ENCODE peak calls at places on chromosome X, in nine cellular contexts. P is ascending aorta, O is psoas muscle, S is fibroblast of mammary gland, T is fibroblast of lung, G is ovary, V is body of pancreas, X is neural crest cell, U is stomach. I is an unnamed sample.

GRCh38 chrX:19040373-19040772 is 56.5 kb upstream of the PHKA2 start:
- DNase-seq in P (no peak), O (no peak), S (peak; percentile 4), T (no peak), G (no peak), V (no peak), X (no peak), U (no peak), I (no peak)

GRCh38 chrX:38221391-38221929 is 789 bp upstream of the SRPX start:
- DNase-seq in P (no peak), O (no peak), S (peak; percentile 66), T (no peak), G (no peak), V (no peak), X (no peak), U (no peak), I (no peak)

GRCh38 chrX:154091678-154092077 is 5.8 kb downstream of the MECP2 start:
- DNase-seq in P (no peak), O (no peak), S (no peak), T (no peak), G (no peak), V (peak; percentile 34), X (no peak), U (peak; percentile 33), I (no peak)

GRCh38 chrX:64427787-64428186 is 32.5 kb upstream of the MTMR8 start:
- DNase-seq in P (no peak), O (no peak), S (no peak), T (no peak), G (no peak), V (no peak), X (no peak), U (no peak), I (no peak)

GRCh38 chrX:48558270-48558669 is 16.0 kb upstream of the RBM3 start:
- DNase-seq in P (no peak), O (no peak), S (peak; percentile 90), T (peak; percentile 87), G (no peak), V (no peak), X (no peak), U (no peak), I (no peak)

GRCh38 chrX:129980540-129981206 is 1.8 kb upstream of the BCORL1 start:
- DNase-seq in P (no peak), O (peak; percentile 70), S (no peak), T (peak; percentile 16), G (peak; percentile 68), V (peak; percentile 67), X (peak; percentile 29), U (peak; percentile 59), I (peak; percentile 17)

GRCh38 chrX:110338850-110339373 is 19.7 kb upstream of the RTL9 start:
- DNase-seq in P (no peak), O (no peak), S (no peak), T (no peak), G (no peak), V (no peak), X (no peak), U (peak; percentile 40), I (no peak)

GRCh38 chrX:57573754-57574153 is 18.1 kb upstream of the ZXDB start:
- DNase-seq in P (no peak), O (no peak), S (peak; percentile 21), T (no peak), G (no peak), V (no peak), X (no peak), U (no peak), I (no peak)

GRCh38 chrX:39645059-39645895 is 452.5 kb downstream of the BCOR start:
- DNase-seq in P (peak; percentile 47), O (peak; percentile 68), S (peak; percentile 88), T (peak; percentile 82), G (peak; percentile 89), V (peak; percentile 25), X (no peak), U (no peak), I (no peak)

GRCh38 chrX:69291111-69291510 is 125.9 kb upstream of the PJA1 start:
- DNase-seq in P (no peak), O (no peak), S (no peak), T (peak; percentile 5), G (no peak), V (no peak), X (no peak), U (no peak), I (no peak)

GRCh38 chrX:22095306-22095705 is 63.2 kb downstream of the PHEX start:
- DNase-seq in P (no peak), O (peak; percentile 46), S (peak; percentile 95), T (peak; percentile 59), G (peak; percentile 26), V (peak; percentile 13), X (no peak), U (no peak), I (no peak)

GRCh38 chrX:39874202-39874816 is 223.4 kb downstream of the BCOR start:
- DNase-seq in P (no peak), O (no peak), S (no peak), T (no peak), G (no peak), V (no peak), X (no peak), U (no peak), I (no peak)

GRCh38 chrX:115459883-115460564 is 101.0 kb upstream of the PLS3 start:
- DNase-seq in P (no peak), O (no peak), S (no peak), T (peak; percentile 52), G (no peak), V (no peak), X (no peak), U (no peak), I (no peak)

GRCh38 chrX:153903238-153903980 is 1.1 kb upstream of the AVPR2 start:
- DNase-seq in P (no peak), O (no peak), S (no peak), T (no peak), G (peak; percentile 8), V (no peak), X (no peak), U (no peak), I (no peak)

GRCh38 chrX:64204701-64205440 is 637 bp downstream of the AMER1 start:
- DNase-seq in P (no peak), O (peak; percentile 46), S (peak; percentile 28), T (peak; percentile 34), G (peak; percentile 41), V (peak; percentile 46), X (peak; percentile 6), U (peak; percentile 31), I (peak; percentile 15)

GRCh38 chrX:110258552-110258951 is 59.3 kb downstream of the AMMECR1 start:
- DNase-seq in P (no peak), O (no peak), S (peak; percentile 62), T (peak; percentile 56), G (no peak), V (no peak), X (no peak), U (no peak), I (no peak)

GRCh38 chrX:50375481-50376267 is 95.0 kb downstream of the DGKK start:
- DNase-seq in P (no peak), O (no peak), S (no peak), T (no peak), G (no peak), V (no peak), X (no peak), U (no peak), I (no peak)

GRCh38 chrX:791479-792034 is 161.0 kb downstream of the SHOX start:
- DNase-seq in P (no peak), O (no peak), S (no peak), T (no peak), G (no peak), V (no peak), X (no peak), U (no peak), I (no peak)

GRCh38 chrX:120380699-120381098 is 18.8 kb downstream of the ATP1B4 start:
- DNase-seq in P (no peak), O (no peak), S (peak; percentile 9), T (no peak), G (no peak), V (no peak), X (no peak), U (no peak), I (no peak)

DNA sequence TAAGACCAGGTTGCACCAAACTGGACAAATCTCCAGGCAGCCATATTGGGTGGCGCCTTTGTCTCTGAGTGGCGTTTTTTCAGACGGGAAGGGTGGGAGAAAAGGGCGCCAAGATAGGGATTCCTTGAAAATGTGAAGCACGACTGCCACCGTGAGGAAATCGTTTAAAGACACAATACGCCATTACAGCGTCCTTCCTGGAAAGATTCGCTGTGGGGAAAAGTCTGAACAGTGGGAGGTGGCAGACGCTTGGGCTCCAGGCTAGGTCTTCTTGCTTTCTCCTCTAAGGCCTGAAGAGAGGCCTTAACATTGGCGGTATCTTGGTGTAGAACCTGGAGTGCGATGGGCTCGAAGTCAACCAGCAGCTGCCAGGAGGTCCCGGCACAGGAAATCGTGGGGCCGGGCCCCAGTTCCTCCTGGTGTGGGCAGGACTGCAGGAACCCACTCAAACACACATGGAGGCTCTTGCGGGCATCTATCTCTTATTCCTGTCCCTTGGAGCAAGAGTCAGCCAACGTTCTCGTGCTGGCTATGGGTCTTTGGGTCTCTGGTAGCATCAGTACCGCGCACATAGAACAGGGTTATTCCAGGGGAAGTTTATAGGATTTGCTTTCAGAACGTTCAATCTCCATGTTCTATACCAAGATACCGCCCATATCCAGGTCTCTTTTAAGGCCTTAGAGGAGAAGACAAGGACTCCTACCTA is 208.8 kb downstream of the OR13H1 start:
- DNase-seq in P (peak; percentile 30), O (peak; percentile 67), S (peak; percentile 89), T (peak; percentile 73), G (peak; percentile 92), V (peak; percentile 90), X (no peak), U (peak; percentile 84), I (no peak)
- TF ChIP-seq CTCF in P (no peak), O (peak; percentile 41), S (peak; percentile 34), T (no peak), G (no peak), V (no peak), X (no peak), U (no peak), I (no peak)

GRCh38 chrX:100819837-100820666 is at the start of gene CSTF2:
- DNase-seq in P (no peak), O (peak; percentile 80), S (peak; percentile 79), T (peak; percentile 84), G (peak; percentile 73), V (peak; percentile 73), X (peak; percentile 49), U (peak; percentile 80), I (peak; percentile 68)
- TF ChIP-seq CTCF in P (no peak), O (peak; percentile 14), S (no peak), T (no peak), G (no peak), V (no peak), X (peak; percentile 39), U (no peak), I (no peak)

DNA sequence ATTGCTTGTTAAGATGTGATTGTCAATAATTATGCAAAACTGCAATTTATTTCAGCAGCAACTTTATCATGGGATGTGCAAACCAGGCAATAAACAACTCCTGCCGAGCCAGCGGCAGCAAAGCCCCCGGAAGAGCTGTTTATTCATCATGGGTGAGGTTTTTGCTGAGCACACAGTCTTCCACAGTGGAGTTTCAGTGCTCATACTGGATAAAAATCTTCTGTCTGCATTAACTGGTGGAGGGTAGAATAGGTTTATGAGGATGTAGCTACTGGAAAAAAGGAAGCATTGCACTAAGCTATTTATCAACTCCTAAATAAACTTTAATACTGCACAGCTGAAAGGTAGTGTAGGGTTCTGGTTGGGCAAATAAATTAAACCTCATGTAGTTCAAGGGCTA is 557.4 kb upstream of the FTHL17 start:
- DNase-seq in P (no peak), O (no peak), S (no peak), T (no peak), G (no peak), V (no peak), X (no peak), U (no peak), I (no peak)
- TF ChIP-seq CTCF in P (no peak), O (no peak), S (no peak), T (no peak), G (no peak), V (no peak), X (no peak), U (no peak), I (no peak)

GRCh38 chrX:42290608-42291007 is 367.3 kb upstream of the CASK start:
- DNase-seq in P (no peak), O (no peak), S (peak; percentile 6), T (no peak), G (no peak), V (no peak), X (no peak), U (no peak), I (no peak)
- TF ChIP-seq CTCF in P (no peak), O (no peak), S (peak; percentile 20), T (no peak), G (no peak), V (peak; percentile 7), X (peak; percentile 30), U (no peak), I (no peak)

I was measured in natural killer cell.